ENCODE peak calls at places on chromosomes 6 and 20, in seven cellular contexts. C, I, O, V, G, K and Z are unnamed samples.

GRCh38 chr20:33653218-33653899 is 8.8 kb upstream of the C20orf144 start:
- DNase-seq in O (peak), K (peak), C (peak), V (peak), G (peak), I (no peak), Z (peak)

GRCh38 chr6:91633374-91634184 is 1046.7 kb upstream of the MAP3K7 start:
- DNase-seq in O (no peak), G (no peak), C (no peak), K (no peak), V (no peak), I (no peak), Z (no peak)

GRCh38 chr6:142827356-142827755 is 117.6 kb downstream of the HIVEP2 start:
- DNase-seq in V (no peak), C (no peak), K (peak), I (no peak), G (no peak), O (no peak), Z (peak)

GRCh38 chr6:131787955-131788712 is 19.7 kb upstream of the ENPP1 start:
- DNase-seq in G (no peak), V (peak), O (no peak), K (no peak), I (no peak), C (no peak), Z (no peak)

GRCh38 chr20:21240394-21240793 is 62.7 kb upstream of the XRN2 start:
- DNase-seq in G (no peak), K (no peak), C (no peak), O (no peak), V (no peak), I (no peak), Z (no peak)

GRCh38 chr20:51095755-51096509 is 73.0 kb upstream of the KCNG1 start:
- DNase-seq in V (peak), G (no peak), I (no peak), K (no peak), O (no peak), C (no peak), Z (no peak)

GRCh38 chr6:17606606-17607005 is 6.5 kb downstream of the FAM8A1 start:
- DNase-seq in G (no peak), O (no peak), V (no peak), K (no peak), C (no peak), I (no peak), Z (no peak)

GRCh38 chr6:38058022-38058421 is 238.5 kb downstream of the ZFAND3 start:
- DNase-seq in V (peak), C (no peak), I (no peak), G (peak), K (no peak), O (no peak), Z (no peak)

GRCh38 chr20:24910461-24910860 is 38.6 kb upstream of the CST7 start:
- DNase-seq in G (no peak), O (no peak), I (no peak), V (no peak), C (no peak), K (no peak), Z (no peak)

GRCh38 chr6:132011582-132011981 is 60.4 kb upstream of the CCN2 start:
- DNase-seq in V (peak), G (no peak), K (no peak), C (no peak), O (no peak), I (no peak), Z (no peak)

GRCh38 chr6:53828215-53828614 is 33.4 kb downstream of the LRRC1 start:
- DNase-seq in I (no peak), K (no peak), G (no peak), C (no peak), O (no peak), V (no peak), Z (no peak)

GRCh38 chr6:45724511-45724910 is 291.1 kb downstream of the CLIC5 start:
- DNase-seq in G (no peak), V (peak), C (no peak), K (peak), O (peak), I (no peak), Z (peak)

GRCh38 chr20:54061106-54061881 is 9.1 kb downstream of the BCAS1 start:
- DNase-seq in G (no peak), V (peak), O (no peak), I (no peak), K (no peak), C (no peak), Z (no peak)

GRCh38 chr20:38172344-38172743 is 7.3 kb upstream of the TGM2 start:
- DNase-seq in V (peak), C (no peak), I (no peak), O (no peak), K (peak), G (peak), Z (peak)

GRCh38 chr20:15475483-15475882 is 1097.8 kb downstream of the KIF16B start:
- DNase-seq in C (no peak), O (peak), K (peak), G (peak), I (no peak), V (no peak), Z (no peak)

GRCh38 chr20:58712116-58712822 is 19.7 kb downstream of the NPEPL1 start:
- DNase-seq in V (no peak), G (no peak), C (no peak), I (no peak), K (no peak), O (no peak), Z (no peak)

GRCh38 chr20:17640875-17641378 is 41.1 kb downstream of the RRBP1 start:
- DNase-seq in O (no peak), K (no peak), G (no peak), V (no peak), C (no peak), I (no peak), Z (no peak)

GRCh38 chr6:42405025-42405424 is 46.7 kb downstream of the TRERF1 start:
- DNase-seq in K (no peak), I (no peak), O (no peak), G (no peak), C (no peak), V (peak), Z (no peak)

GRCh38 chr20:56634735-56635422 is 5.8 kb downstream of the TFAP2C start:
- DNase-seq in C (no peak), K (no peak), O (no peak), I (no peak), G (no peak), V (no peak), Z (no peak)

GRCh38 chr20:20711413-20711812 is 1.0 kb downstream of the RALGAPA2 start:
- DNase-seq in O (peak), C (no peak), K (peak), I (no peak), V (no peak), G (peak), Z (peak)

GRCh38 chr6:22556298-22556697 is 13.1 kb upstream of the HDGFL1 start:
- DNase-seq in K (no peak), G (no peak), C (no peak), V (no peak), I (no peak), O (no peak), Z (no peak)